ENCODE peak calls at places on chromosomes 16 and 17, in five cellular contexts. One of them, this sample, is unnamed.
A peak's percentile ranks its signal among the peaks of the same experiment; 100 is the strongest.

GRCh38 chr16:74769791-74770190 is 4.8 kb downstream of the FA2H start:
- DNase-seq in NCI-H774: no peak
- DNase-seq in WTC11: no peak
- DNase-seq in AG04450: no peak
- DNase-seq in stimulated activated CD8-positive, alpha-beta memory T cell treated with anti-CD3 and anti-CD28 coated beads, Interleukin-15, amount 100 ng/mL, for 1 hour: no peak
- DNase-seq in this sample: no peak

GRCh38 chr17:45136846-45137560 is 1.5 kb downstream of the ACBD4 start:
- DNase-seq in NCI-H774: no peak
- DNase-seq in WTC11: no peak
- DNase-seq in AG04450: no peak
- DNase-seq in stimulated activated CD8-positive, alpha-beta memory T cell treated with anti-CD3 and anti-CD28 coated beads, Interleukin-15, amount 100 ng/mL, for 1 hour: no peak
- DNase-seq in this sample: no peak

GRCh38 chr17:41615454-41615853 is 2.9 kb upstream of the KRT16 start:
- DNase-seq in NCI-H774: no peak
- DNase-seq in WTC11: no peak
- DNase-seq in AG04450: no peak
- DNase-seq in stimulated activated CD8-positive, alpha-beta memory T cell treated with anti-CD3 and anti-CD28 coated beads, Interleukin-15, amount 100 ng/mL, for 1 hour: no peak
- DNase-seq in this sample: no peak

GRCh38 chr17:36148559-36149295 is 27.7 kb downstream of the TBC1D3B start:
- DNase-seq in NCI-H774: peak; percentile 37
- DNase-seq in WTC11: peak; percentile 66
- DNase-seq in AG04450: peak; percentile 45
- DNase-seq in stimulated activated CD8-positive, alpha-beta memory T cell treated with anti-CD3 and anti-CD28 coated beads, Interleukin-15, amount 100 ng/mL, for 1 hour: peak; percentile 34
- DNase-seq in this sample: peak; percentile 55

GRCh38 chr17:28394717-28395116 is 11.3 kb downstream of the SLC46A1 start:
- DNase-seq in NCI-H774: no peak
- DNase-seq in WTC11: no peak
- DNase-seq in AG04450: no peak
- DNase-seq in stimulated activated CD8-positive, alpha-beta memory T cell treated with anti-CD3 and anti-CD28 coated beads, Interleukin-15, amount 100 ng/mL, for 1 hour: no peak
- DNase-seq in this sample: no peak

GRCh38 chr17:39916918-39917317 is 1.5 kb downstream of the GSDMB start:
- DNase-seq in NCI-H774: no peak
- DNase-seq in WTC11: no peak
- DNase-seq in AG04450: no peak
- DNase-seq in stimulated activated CD8-positive, alpha-beta memory T cell treated with anti-CD3 and anti-CD28 coated beads, Interleukin-15, amount 100 ng/mL, for 1 hour: no peak
- DNase-seq in this sample: no peak

GRCh38 chr16:68311316-68311620 is 449 bp downstream of the PRMT7 start:
- DNase-seq in NCI-H774: no peak
- DNase-seq in WTC11: no peak
- DNase-seq in AG04450: no peak
- DNase-seq in stimulated activated CD8-positive, alpha-beta memory T cell treated with anti-CD3 and anti-CD28 coated beads, Interleukin-15, amount 100 ng/mL, for 1 hour: no peak
- DNase-seq in this sample: no peak

GRCh38 chr16:89721644-89722391 is 481 bp downstream of the ZNF276 start:
- DNase-seq in NCI-H774: peak; percentile 1
- DNase-seq in WTC11: no peak
- DNase-seq in AG04450: no peak
- DNase-seq in stimulated activated CD8-positive, alpha-beta memory T cell treated with anti-CD3 and anti-CD28 coated beads, Interleukin-15, amount 100 ng/mL, for 1 hour: peak; percentile 75
- DNase-seq in this sample: peak; percentile 81

GRCh38 chr17:4771519-4772234 is at the start of gene TM4SF5:
- DNase-seq in NCI-H774: no peak
- DNase-seq in WTC11: no peak
- DNase-seq in AG04450: no peak
- DNase-seq in stimulated activated CD8-positive, alpha-beta memory T cell treated with anti-CD3 and anti-CD28 coated beads, Interleukin-15, amount 100 ng/mL, for 1 hour: no peak
- DNase-seq in this sample: no peak

GRCh38 chr17:17152385-17152784 is 53.7 kb downstream of the PLD6 start:
- DNase-seq in NCI-H774: no peak
- DNase-seq in WTC11: no peak
- DNase-seq in AG04450: no peak
- DNase-seq in stimulated activated CD8-positive, alpha-beta memory T cell treated with anti-CD3 and anti-CD28 coated beads, Interleukin-15, amount 100 ng/mL, for 1 hour: no peak
- DNase-seq in this sample: no peak

GRCh38 chr16:4947722-4948503 is 10.2 kb upstream of the SEC14L5 start:
- DNase-seq in NCI-H774: peak; percentile 54
- DNase-seq in WTC11: peak; percentile 41
- DNase-seq in AG04450: no peak
- DNase-seq in stimulated activated CD8-positive, alpha-beta memory T cell treated with anti-CD3 and anti-CD28 coated beads, Interleukin-15, amount 100 ng/mL, for 1 hour: no peak
- DNase-seq in this sample: no peak

GRCh38 chr16:49484454-49484853 is 110.8 kb downstream of the C16orf78 start:
- DNase-seq in NCI-H774: peak; percentile 72
- DNase-seq in WTC11: peak; percentile 83
- DNase-seq in AG04450: no peak
- DNase-seq in stimulated activated CD8-positive, alpha-beta memory T cell treated with anti-CD3 and anti-CD28 coated beads, Interleukin-15, amount 100 ng/mL, for 1 hour: no peak
- DNase-seq in this sample: no peak

GRCh38 chr16:49492090-49492801 is 118.6 kb downstream of the C16orf78 start:
- DNase-seq in NCI-H774: peak; percentile 37
- DNase-seq in WTC11: peak; percentile 82
- DNase-seq in AG04450: no peak
- DNase-seq in stimulated activated CD8-positive, alpha-beta memory T cell treated with anti-CD3 and anti-CD28 coated beads, Interleukin-15, amount 100 ng/mL, for 1 hour: no peak
- DNase-seq in this sample: peak; percentile 18

GRCh38 chr16:89101303-89102034 is 7.8 kb downstream of the ACSF3 start:
- DNase-seq in NCI-H774: no peak
- DNase-seq in WTC11: no peak
- DNase-seq in AG04450: no peak
- DNase-seq in stimulated activated CD8-positive, alpha-beta memory T cell treated with anti-CD3 and anti-CD28 coated beads, Interleukin-15, amount 100 ng/mL, for 1 hour: no peak
- DNase-seq in this sample: no peak

GRCh38 chr17:39607851-39608130 is at the start of gene NEUROD2:
- DNase-seq in NCI-H774: no peak
- DNase-seq in WTC11: no peak
- DNase-seq in AG04450: no peak
- DNase-seq in stimulated activated CD8-positive, alpha-beta memory T cell treated with anti-CD3 and anti-CD28 coated beads, Interleukin-15, amount 100 ng/mL, for 1 hour: no peak
- DNase-seq in this sample: no peak

GRCh38 chr17:10316986-10317834 is 55.6 kb downstream of the MYH13 start:
- DNase-seq in NCI-H774: no peak
- DNase-seq in WTC11: peak; percentile 77
- DNase-seq in AG04450: no peak
- DNase-seq in stimulated activated CD8-positive, alpha-beta memory T cell treated with anti-CD3 and anti-CD28 coated beads, Interleukin-15, amount 100 ng/mL, for 1 hour: no peak
- DNase-seq in this sample: no peak

GRCh38 chr17:49906511-49907136 is 58.8 kb upstream of the TAC4 start:
- DNase-seq in NCI-H774: no peak
- DNase-seq in WTC11: no peak
- DNase-seq in AG04450: no peak
- DNase-seq in stimulated activated CD8-positive, alpha-beta memory T cell treated with anti-CD3 and anti-CD28 coated beads, Interleukin-15, amount 100 ng/mL, for 1 hour: no peak
- DNase-seq in this sample: no peak

GRCh38 chr17:57541472-57542394 is 203.4 kb downstream of the CCDC182 start:
- DNase-seq in NCI-H774: no peak
- DNase-seq in WTC11: no peak
- DNase-seq in AG04450: no peak
- DNase-seq in stimulated activated CD8-positive, alpha-beta memory T cell treated with anti-CD3 and anti-CD28 coated beads, Interleukin-15, amount 100 ng/mL, for 1 hour: no peak
- DNase-seq in this sample: no peak

GRCh38 chr16:83701494-83701893 is 106.3 kb upstream of the HSBP1 start:
- DNase-seq in NCI-H774: no peak
- DNase-seq in WTC11: peak; percentile 86
- DNase-seq in AG04450: peak; percentile 16
- DNase-seq in stimulated activated CD8-positive, alpha-beta memory T cell treated with anti-CD3 and anti-CD28 coated beads, Interleukin-15, amount 100 ng/mL, for 1 hour: no peak
- DNase-seq in this sample: no peak

GRCh38 chr17:76884995-76885896 is 17.0 kb downstream of the MGAT5B start:
- DNase-seq in NCI-H774: no peak
- DNase-seq in WTC11: no peak
- DNase-seq in AG04450: no peak
- DNase-seq in stimulated activated CD8-positive, alpha-beta memory T cell treated with anti-CD3 and anti-CD28 coated beads, Interleukin-15, amount 100 ng/mL, for 1 hour: no peak
- DNase-seq in this sample: no peak

GRCh38 chr16:1125471-1125870 is 27.4 kb upstream of the CACNA1H start:
- DNase-seq in NCI-H774: no peak
- DNase-seq in WTC11: no peak
- DNase-seq in AG04450: peak; percentile 20
- DNase-seq in stimulated activated CD8-positive, alpha-beta memory T cell treated with anti-CD3 and anti-CD28 coated beads, Interleukin-15, amount 100 ng/mL, for 1 hour: no peak
- DNase-seq in this sample: no peak

GRCh38 chr17:12342161-12342560 is 321.5 kb downstream of the MAP2K4 start:
- DNase-seq in NCI-H774: no peak
- DNase-seq in WTC11: no peak
- DNase-seq in AG04450: no peak
- DNase-seq in stimulated activated CD8-positive, alpha-beta memory T cell treated with anti-CD3 and anti-CD28 coated beads, Interleukin-15, amount 100 ng/mL, for 1 hour: no peak
- DNase-seq in this sample: no peak

GRCh38 chr16:75343311-75343710 is 90.0 kb downstream of the CFDP1 start:
- DNase-seq in NCI-H774: no peak
- DNase-seq in WTC11: no peak
- DNase-seq in AG04450: no peak
- DNase-seq in stimulated activated CD8-positive, alpha-beta memory T cell treated with anti-CD3 and anti-CD28 coated beads, Interleukin-15, amount 100 ng/mL, for 1 hour: no peak
- DNase-seq in this sample: no peak

GRCh38 chr17:694239-694638 is 20.4 kb downstream of the VPS53 start:
- DNase-seq in NCI-H774: no peak
- DNase-seq in WTC11: no peak
- DNase-seq in AG04450: peak; percentile 97
- DNase-seq in stimulated activated CD8-positive, alpha-beta memory T cell treated with anti-CD3 and anti-CD28 coated beads, Interleukin-15, amount 100 ng/mL, for 1 hour: no peak
- DNase-seq in this sample: no peak

GRCh38 chr16:28931801-28932225 is at the start of gene CD19:
- DNase-seq in NCI-H774: no peak
- DNase-seq in WTC11: no peak
- DNase-seq in AG04450: no peak
- DNase-seq in stimulated activated CD8-positive, alpha-beta memory T cell treated with anti-CD3 and anti-CD28 coated beads, Interleukin-15, amount 100 ng/mL, for 1 hour: no peak
- DNase-seq in this sample: no peak

GRCh38 chr16:25721439-25721838 is 29.7 kb downstream of the HS3ST4 start:
- DNase-seq in NCI-H774: no peak
- DNase-seq in WTC11: no peak
- DNase-seq in AG04450: no peak
- DNase-seq in stimulated activated CD8-positive, alpha-beta memory T cell treated with anti-CD3 and anti-CD28 coated beads, Interleukin-15, amount 100 ng/mL, for 1 hour: no peak
- DNase-seq in this sample: no peak

GRCh38 chr16:83158320-83158957 is 531.7 kb downstream of the CDH13 start:
- DNase-seq in NCI-H774: no peak
- DNase-seq in WTC11: no peak
- DNase-seq in AG04450: no peak
- DNase-seq in stimulated activated CD8-positive, alpha-beta memory T cell treated with anti-CD3 and anti-CD28 coated beads, Interleukin-15, amount 100 ng/mL, for 1 hour: no peak
- DNase-seq in this sample: no peak